ENCODE peak calls at places on chromosomes 3 and 15, in six cellular contexts. One of them, this sample, is unnamed.

GRCh38 chr3:182052360-182052759 is 340.6 kb downstream of the SOX2 start:
- DNase-seq in pulmonary artery endothelial cell: no peak
- DNase-seq in naive B cell: no peak
- DNase-seq in mesothelial cell of epicardium: no peak
- DNase-seq in GM20000: no peak
- DNase-seq in AG04450: no peak
- DNase-seq in this sample: no peak

GRCh38 chr15:36882487-36883108 is 217.8 kb downstream of the MEIS2 start:
- DNase-seq in pulmonary artery endothelial cell: no peak
- DNase-seq in naive B cell: no peak
- DNase-seq in mesothelial cell of epicardium: no peak
- DNase-seq in GM20000: no peak
- DNase-seq in AG04450: no peak
- DNase-seq in this sample: peak

GRCh38 chr3:83523470-83524073 is 1435.2 kb upstream of the CADM2 start:
- DNase-seq in pulmonary artery endothelial cell: peak
- DNase-seq in naive B cell: no peak
- DNase-seq in mesothelial cell of epicardium: no peak
- DNase-seq in GM20000: peak
- DNase-seq in AG04450: no peak
- DNase-seq in this sample: peak

GRCh38 chr3:58287354-58287753 is 18.7 kb upstream of the RPP14 start:
- DNase-seq in pulmonary artery endothelial cell: no peak
- DNase-seq in naive B cell: no peak
- DNase-seq in mesothelial cell of epicardium: no peak
- DNase-seq in GM20000: no peak
- DNase-seq in AG04450: no peak
- DNase-seq in this sample: no peak

GRCh38 chr3:140914384-140914945 is 27.2 kb upstream of the SLC25A36 start:
- DNase-seq in pulmonary artery endothelial cell: no peak
- DNase-seq in naive B cell: no peak
- DNase-seq in mesothelial cell of epicardium: no peak
- DNase-seq in GM20000: no peak
- DNase-seq in AG04450: no peak
- DNase-seq in this sample: no peak

GRCh38 chr3:10386121-10386520 is 65.2 kb upstream of the SEC13 start:
- DNase-seq in pulmonary artery endothelial cell: no peak
- DNase-seq in naive B cell: no peak
- DNase-seq in mesothelial cell of epicardium: no peak
- DNase-seq in GM20000: no peak
- DNase-seq in AG04450: no peak
- DNase-seq in this sample: no peak

GRCh38 chr3:82347585-82347984 is 586.1 kb upstream of the GBE1 start:
- DNase-seq in pulmonary artery endothelial cell: no peak
- DNase-seq in naive B cell: no peak
- DNase-seq in mesothelial cell of epicardium: no peak
- DNase-seq in GM20000: no peak
- DNase-seq in AG04450: no peak
- DNase-seq in this sample: no peak

GRCh38 chr15:34721802-34722795 is 32.7 kb downstream of the GJD2 start:
- DNase-seq in pulmonary artery endothelial cell: no peak
- DNase-seq in naive B cell: no peak
- DNase-seq in mesothelial cell of epicardium: peak
- DNase-seq in GM20000: no peak
- DNase-seq in AG04450: peak
- DNase-seq in this sample: no peak

GRCh38 chr3:34419801-34420200 is 621.4 kb downstream of the PDCD6IP start:
- DNase-seq in pulmonary artery endothelial cell: no peak
- DNase-seq in naive B cell: no peak
- DNase-seq in mesothelial cell of epicardium: no peak
- DNase-seq in GM20000: no peak
- DNase-seq in AG04450: no peak
- DNase-seq in this sample: no peak

GRCh38 chr15:92650256-92650655 is 5.3 kb downstream of the FAM174B start:
- DNase-seq in pulmonary artery endothelial cell: no peak
- DNase-seq in naive B cell: no peak
- DNase-seq in mesothelial cell of epicardium: peak
- DNase-seq in GM20000: no peak
- DNase-seq in AG04450: no peak
- DNase-seq in this sample: no peak

GRCh38 chr15:57190208-57190607 is 186.1 kb upstream of the CGNL1 start:
- DNase-seq in pulmonary artery endothelial cell: no peak
- DNase-seq in naive B cell: no peak
- DNase-seq in mesothelial cell of epicardium: no peak
- DNase-seq in GM20000: peak
- DNase-seq in AG04450: no peak
- DNase-seq in this sample: no peak

GRCh38 chr15:67652586-67652985 is 110.1 kb downstream of the MAP2K5 start:
- DNase-seq in pulmonary artery endothelial cell: no peak
- DNase-seq in naive B cell: no peak
- DNase-seq in mesothelial cell of epicardium: no peak
- DNase-seq in GM20000: no peak
- DNase-seq in AG04450: no peak
- DNase-seq in this sample: no peak

GRCh38 chr3:131503328-131503650 is 518 bp upstream of the MRPL3 start:
- DNase-seq in pulmonary artery endothelial cell: no peak
- DNase-seq in naive B cell: no peak
- DNase-seq in mesothelial cell of epicardium: no peak
- DNase-seq in GM20000: no peak
- DNase-seq in AG04450: no peak
- DNase-seq in this sample: no peak

GRCh38 chr3:25427155-25428002 is 684 bp upstream of the RARB start:
- DNase-seq in pulmonary artery endothelial cell: no peak
- DNase-seq in naive B cell: no peak
- DNase-seq in mesothelial cell of epicardium: no peak
- DNase-seq in GM20000: no peak
- DNase-seq in AG04450: no peak
- DNase-seq in this sample: no peak

GRCh38 chr3:70201975-70202374 is 110.5 kb downstream of the MDFIC2 start:
- DNase-seq in pulmonary artery endothelial cell: no peak
- DNase-seq in naive B cell: no peak
- DNase-seq in mesothelial cell of epicardium: no peak
- DNase-seq in GM20000: no peak
- DNase-seq in AG04450: no peak
- DNase-seq in this sample: no peak

GRCh38 chr3:69690-70089 is 126.9 kb upstream of the CHL1 start:
- DNase-seq in pulmonary artery endothelial cell: no peak
- DNase-seq in naive B cell: no peak
- DNase-seq in mesothelial cell of epicardium: no peak
- DNase-seq in GM20000: no peak
- DNase-seq in AG04450: no peak
- DNase-seq in this sample: no peak

GRCh38 chr3:42884324-42884723 is 8.6 kb upstream of the CYP8B1 start:
- DNase-seq in pulmonary artery endothelial cell: no peak
- DNase-seq in naive B cell: no peak
- DNase-seq in mesothelial cell of epicardium: no peak
- DNase-seq in GM20000: no peak
- DNase-seq in AG04450: no peak
- DNase-seq in this sample: no peak

GRCh38 chr3:167032267-167032876 is 347.7 kb downstream of the ZBBX start:
- DNase-seq in pulmonary artery endothelial cell: no peak
- DNase-seq in naive B cell: no peak
- DNase-seq in mesothelial cell of epicardium: no peak
- DNase-seq in GM20000: peak
- DNase-seq in AG04450: peak
- DNase-seq in this sample: no peak

GRCh38 chr3:155101398-155101797 is 21.3 kb downstream of the MME start:
- DNase-seq in pulmonary artery endothelial cell: no peak
- DNase-seq in naive B cell: no peak
- DNase-seq in mesothelial cell of epicardium: no peak
- DNase-seq in GM20000: no peak
- DNase-seq in AG04450: no peak
- DNase-seq in this sample: no peak

GRCh38 chr3:62169871-62170660 is 203.3 kb downstream of the FEZF2 start:
- DNase-seq in pulmonary artery endothelial cell: peak
- DNase-seq in naive B cell: no peak
- DNase-seq in mesothelial cell of epicardium: no peak
- DNase-seq in GM20000: no peak
- DNase-seq in AG04450: no peak
- DNase-seq in this sample: no peak

GRCh38 chr3:124282751-124283643 is 291.1 kb upstream of the ROPN1 start:
- DNase-seq in pulmonary artery endothelial cell: no peak
- DNase-seq in naive B cell: no peak
- DNase-seq in mesothelial cell of epicardium: no peak
- DNase-seq in GM20000: no peak
- DNase-seq in AG04450: no peak
- DNase-seq in this sample: no peak

GRCh38 chr15:101407966-101408775 is 81.3 kb downstream of the PCSK6 start:
- DNase-seq in pulmonary artery endothelial cell: no peak
- DNase-seq in naive B cell: no peak
- DNase-seq in mesothelial cell of epicardium: no peak
- DNase-seq in GM20000: no peak
- DNase-seq in AG04450: no peak
- DNase-seq in this sample: no peak

GRCh38 chr3:177056927-177057326 is 140.4 kb downstream of the TBL1XR1 start:
- DNase-seq in pulmonary artery endothelial cell: no peak
- DNase-seq in naive B cell: no peak
- DNase-seq in mesothelial cell of epicardium: no peak
- DNase-seq in GM20000: no peak
- DNase-seq in AG04450: no peak
- DNase-seq in this sample: no peak

GRCh38 chr3:4008205-4008604 is 209.0 kb downstream of the LRRN1 start:
- DNase-seq in pulmonary artery endothelial cell: no peak
- DNase-seq in naive B cell: no peak
- DNase-seq in mesothelial cell of epicardium: no peak
- DNase-seq in GM20000: no peak
- DNase-seq in AG04450: no peak
- DNase-seq in this sample: no peak

GRCh38 chr3:155283092-155284056 is 10.1 kb downstream of the STRIT1 start:
- DNase-seq in pulmonary artery endothelial cell: no peak
- DNase-seq in naive B cell: no peak
- DNase-seq in mesothelial cell of epicardium: no peak
- DNase-seq in GM20000: no peak
- DNase-seq in AG04450: no peak
- DNase-seq in this sample: no peak

GRCh38 chr15:61527836-61528589 is 298.9 kb upstream of the RORA start:
- DNase-seq in pulmonary artery endothelial cell: no peak
- DNase-seq in naive B cell: no peak
- DNase-seq in mesothelial cell of epicardium: no peak
- DNase-seq in GM20000: no peak
- DNase-seq in AG04450: no peak
- DNase-seq in this sample: no peak

GRCh38 chr15:85379403-85380131 is 836 bp upstream of the AKAP13 start:
- DNase-seq in pulmonary artery endothelial cell: no peak
- DNase-seq in naive B cell: peak
- DNase-seq in mesothelial cell of epicardium: no peak
- DNase-seq in GM20000: no peak
- DNase-seq in AG04450: no peak
- DNase-seq in this sample: no peak

GRCh38 chr15:88813960-88814359 is 10.7 kb downstream of the ACAN start:
- DNase-seq in pulmonary artery endothelial cell: no peak
- DNase-seq in naive B cell: no peak
- DNase-seq in mesothelial cell of epicardium: no peak
- DNase-seq in GM20000: no peak
- DNase-seq in AG04450: no peak
- DNase-seq in this sample: no peak

GRCh38 chr15:84006467-84006866 is 229.1 kb upstream of the GOLGA6L4 start:
- DNase-seq in pulmonary artery endothelial cell: no peak
- DNase-seq in naive B cell: no peak
- DNase-seq in mesothelial cell of epicardium: no peak
- DNase-seq in GM20000: no peak
- DNase-seq in AG04450: no peak
- DNase-seq in this sample: no peak

GRCh38 chr3:9398715-9399708 is 1.6 kb downstream of the SETD5 start:
- DNase-seq in pulmonary artery endothelial cell: no peak
- DNase-seq in naive B cell: peak
- DNase-seq in mesothelial cell of epicardium: no peak
- DNase-seq in GM20000: peak
- DNase-seq in AG04450: no peak
- DNase-seq in this sample: peak

GRCh38 chr3:15495461-15496340 is 25.8 kb downstream of the COLQ start:
- DNase-seq in pulmonary artery endothelial cell: no peak
- DNase-seq in naive B cell: no peak
- DNase-seq in mesothelial cell of epicardium: no peak
- DNase-seq in GM20000: no peak
- DNase-seq in AG04450: no peak
- DNase-seq in this sample: no peak

GRCh38 chr15:68411276-68411675 is 20.7 kb downstream of the ITGA11 start:
- DNase-seq in pulmonary artery endothelial cell: no peak
- DNase-seq in naive B cell: no peak
- DNase-seq in mesothelial cell of epicardium: no peak
- DNase-seq in GM20000: no peak
- DNase-seq in AG04450: no peak
- DNase-seq in this sample: no peak

GRCh38 chr3:59245879-59246501 is 196.2 kb upstream of the CFAP20DC start:
- DNase-seq in pulmonary artery endothelial cell: no peak
- DNase-seq in naive B cell: no peak
- DNase-seq in mesothelial cell of epicardium: no peak
- DNase-seq in GM20000: no peak
- DNase-seq in AG04450: peak
- DNase-seq in this sample: no peak

GRCh38 chr3:127072221-127072771 is 89.4 kb downstream of the PLXNA1 start:
- DNase-seq in pulmonary artery endothelial cell: no peak
- DNase-seq in naive B cell: no peak
- DNase-seq in mesothelial cell of epicardium: no peak
- DNase-seq in GM20000: no peak
- DNase-seq in AG04450: no peak
- DNase-seq in this sample: no peak

This sample was measured in GM13977.